ENCODE peak calls at places on chromosomes 2 and 18, in six cellular contexts. Z, E, D, W, H and B are unnamed samples.

GRCh38 chr2:215425021-215425782 is 10.7 kb downstream of the FN1 start:
- DNase-seq in Z (no peak), E (no peak), D (no peak), W (no peak), H (peak), B (no peak)

GRCh38 chr2:1701556-1702185 is 42.6 kb downstream of the PXDN start:
- DNase-seq in Z (no peak), E (peak), D (no peak), W (no peak), H (peak), B (peak)

GRCh38 chr2:55133467-55134315 is 83.4 kb upstream of the RTN4 start:
- DNase-seq in Z (no peak), E (no peak), D (peak), W (no peak), H (peak), B (no peak)

GRCh38 chr2:29663266-29663665 is 258.1 kb downstream of the ALK start:
- DNase-seq in Z (no peak), E (peak), D (no peak), W (no peak), H (peak), B (no peak)

GRCh38 chr2:86302320-86302719 is 35.1 kb downstream of the REEP1 start:
- DNase-seq in Z (no peak), E (no peak), D (no peak), W (no peak), H (no peak), B (no peak)

GRCh38 chr18:36931116-36931515 is 102.2 kb downstream of the KIAA1328 start:
- DNase-seq in Z (no peak), E (no peak), D (no peak), W (no peak), H (no peak), B (no peak)

GRCh38 chr2:127658641-127659407 is 12.9 kb downstream of the GPR17 start:
- DNase-seq in Z (peak), E (no peak), D (no peak), W (peak), H (no peak), B (no peak)

GRCh38 chr2:160224060-160224459 is 24.0 kb upstream of the ITGB6 start:
- DNase-seq in Z (no peak), E (peak), D (peak), W (no peak), H (peak), B (no peak)

GRCh38 chr2:45046786-45047185 is 37.5 kb upstream of the SIX2 start:
- DNase-seq in Z (no peak), E (no peak), D (no peak), W (no peak), H (peak), B (no peak)

GRCh38 chr18:47873625-47874024 is 56.8 kb downstream of the SMAD2 start:
- DNase-seq in Z (no peak), E (no peak), D (no peak), W (no peak), H (no peak), B (no peak)

GRCh38 chr2:136375017-136375901 is 257.3 kb upstream of the CXCR4 start:
- DNase-seq in Z (no peak), E (no peak), D (no peak), W (no peak), H (no peak), B (no peak)

GRCh38 chr2:27584597-27584996 is 1.8 kb downstream of the ZNF512 start:
- DNase-seq in Z (no peak), E (no peak), D (no peak), W (no peak), H (no peak), B (no peak)

GRCh38 chr2:3628241-3628679 is 29.7 kb upstream of the ALLC start:
- DNase-seq in Z (no peak), E (no peak), D (no peak), W (no peak), H (no peak), B (no peak)

GRCh38 chr2:3630631-3631030 is 27.4 kb upstream of the ALLC start:
- DNase-seq in Z (no peak), E (no peak), D (no peak), W (no peak), H (no peak), B (no peak)

GRCh38 chr2:3626817-3627499 is 31.0 kb upstream of the ALLC start:
- DNase-seq in Z (no peak), E (no peak), D (no peak), W (no peak), H (no peak), B (no peak)

GRCh38 chr2:3627500-3628100 is 30.4 kb upstream of the ALLC start:
- DNase-seq in Z (no peak), E (no peak), D (no peak), W (no peak), H (no peak), B (no peak)

DNA sequence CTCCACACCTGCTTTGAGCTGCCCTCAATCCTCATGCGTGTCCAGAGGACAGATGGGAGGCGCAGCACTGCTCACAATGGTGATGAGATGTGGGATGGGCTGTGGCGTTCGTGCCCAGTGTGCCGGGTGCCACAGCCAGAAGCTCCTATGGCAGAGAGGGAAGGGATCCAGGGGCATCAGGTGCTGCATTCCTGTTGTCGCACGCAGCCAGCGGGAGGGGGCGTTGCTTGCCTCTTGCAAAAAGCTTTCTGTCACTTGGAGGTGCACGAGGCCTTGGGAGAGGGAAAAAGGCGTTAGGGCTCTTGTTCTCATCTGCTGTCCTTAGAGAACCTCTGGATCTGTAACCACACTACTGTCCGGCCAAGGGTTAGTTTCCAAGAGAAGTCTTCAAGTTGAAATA is 29.2 kb upstream of the ALLC start:
- DNase-seq in Z (no peak), E (no peak), D (no peak), W (peak), H (no peak), B (peak)
- TF ChIP-seq CTCF in Z (no peak), E (no peak), D (no peak), W (no peak), H (no peak), B (no peak)

DNA sequence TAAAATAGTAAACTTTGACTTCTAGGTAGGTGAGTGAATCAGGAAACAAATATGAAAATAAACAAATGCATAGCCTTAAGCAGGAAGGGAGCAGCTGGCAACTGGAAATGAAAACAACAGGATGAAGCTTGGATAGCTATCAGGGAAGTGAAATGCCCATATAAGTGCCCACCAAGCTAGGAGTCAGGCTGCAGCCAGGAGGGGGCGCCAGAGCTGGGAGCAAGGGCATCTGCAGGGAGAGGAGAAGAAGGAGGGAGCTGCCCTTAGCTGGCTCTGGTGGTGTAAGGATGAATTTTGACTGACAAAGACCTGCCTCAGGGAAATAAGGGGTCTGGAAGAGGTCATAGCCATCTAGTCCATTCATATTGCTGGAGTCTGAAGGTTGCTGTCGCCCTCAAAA is 298.3 kb downstream of the TDRD15 start:
- DNase-seq in Z (no peak), E (no peak), D (no peak), W (peak), H (no peak), B (peak)
- TF ChIP-seq CTCF in Z (no peak), E (no peak), D (peak), W (peak), H (peak), B (peak)

GRCh38 chr2:174145827-174146226 is 102.5 kb downstream of the OLA1 start:
- DNase-seq in Z (no peak), E (no peak), D (no peak), W (no peak), H (no peak), B (no peak)
- TF ChIP-seq CTCF in Z (no peak), E (no peak), D (no peak), W (no peak), H (no peak), B (no peak)

GRCh38 chr18:49944681-49945080 is 131.3 kb upstream of the ACAA2 start:
- DNase-seq in Z (no peak), E (no peak), D (no peak), W (no peak), H (peak), B (peak)
- TF ChIP-seq CTCF in Z (no peak), E (no peak), D (no peak), W (no peak), H (peak), B (no peak)